ENCODE peak calls at places on chromosomes 12 and 14, in seven cellular contexts. One of them, this sample, is unnamed.

GRCh38 chr14:87805315-87805723 is 187.7 kb downstream of the GALC start:
- DNase-seq in GM12891: peak
- DNase-seq in GDM1: peak
- DNase-seq in smooth muscle cell of the brain vasculature: no peak
- DNase-seq in ELR: peak
- DNase-seq in left ventricle myocardium inferior: peak
- DNase-seq in NCI-H1092 treated with DMSO at 0.1 percent for 48 hours: peak
- DNase-seq in this sample: peak

GRCh38 chr12:1091350-1091749 is 100.3 kb downstream of the ERC1 start:
- DNase-seq in GM12891: no peak
- DNase-seq in GDM1: no peak
- DNase-seq in smooth muscle cell of the brain vasculature: no peak
- DNase-seq in ELR: no peak
- DNase-seq in left ventricle myocardium inferior: no peak
- DNase-seq in NCI-H1092 treated with DMSO at 0.1 percent for 48 hours: no peak
- DNase-seq in this sample: no peak

GRCh38 chr12:43896496-43896895 is 60.6 kb downstream of the TMEM117 start:
- DNase-seq in GM12891: no peak
- DNase-seq in GDM1: no peak
- DNase-seq in smooth muscle cell of the brain vasculature: no peak
- DNase-seq in ELR: no peak
- DNase-seq in left ventricle myocardium inferior: no peak
- DNase-seq in NCI-H1092 treated with DMSO at 0.1 percent for 48 hours: no peak
- DNase-seq in this sample: no peak

GRCh38 chr12:106625976-106626375 is 43.2 kb downstream of the RFX4 start:
- DNase-seq in GM12891: no peak
- DNase-seq in GDM1: no peak
- DNase-seq in smooth muscle cell of the brain vasculature: no peak
- DNase-seq in ELR: no peak
- DNase-seq in left ventricle myocardium inferior: no peak
- DNase-seq in NCI-H1092 treated with DMSO at 0.1 percent for 48 hours: no peak
- DNase-seq in this sample: no peak

GRCh38 chr14:65926935-65927700 is 514.6 kb downstream of the FUT8 start:
- DNase-seq in GM12891: no peak
- DNase-seq in GDM1: no peak
- DNase-seq in smooth muscle cell of the brain vasculature: no peak
- DNase-seq in ELR: no peak
- DNase-seq in left ventricle myocardium inferior: no peak
- DNase-seq in NCI-H1092 treated with DMSO at 0.1 percent for 48 hours: no peak
- DNase-seq in this sample: no peak

GRCh38 chr12:62720661-62721330 is 214.2 kb downstream of the PPM1H start:
- DNase-seq in GM12891: no peak
- DNase-seq in GDM1: no peak
- DNase-seq in smooth muscle cell of the brain vasculature: no peak
- DNase-seq in ELR: no peak
- DNase-seq in left ventricle myocardium inferior: no peak
- DNase-seq in NCI-H1092 treated with DMSO at 0.1 percent for 48 hours: peak
- DNase-seq in this sample: peak

GRCh38 chr14:103692159-103692558 is 23.1 kb downstream of the XRCC3 start:
- DNase-seq in GM12891: no peak
- DNase-seq in GDM1: no peak
- DNase-seq in smooth muscle cell of the brain vasculature: no peak
- DNase-seq in ELR: no peak
- DNase-seq in left ventricle myocardium inferior: no peak
- DNase-seq in NCI-H1092 treated with DMSO at 0.1 percent for 48 hours: no peak
- DNase-seq in this sample: no peak

GRCh38 chr12:68011882-68012207 is 22.6 kb downstream of the IFNG-AS1 start:
- DNase-seq in GM12891: no peak
- DNase-seq in GDM1: no peak
- DNase-seq in smooth muscle cell of the brain vasculature: no peak
- DNase-seq in ELR: no peak
- DNase-seq in left ventricle myocardium inferior: no peak
- DNase-seq in NCI-H1092 treated with DMSO at 0.1 percent for 48 hours: no peak
- DNase-seq in this sample: no peak

GRCh38 chr14:36493761-36494160 is 26.3 kb downstream of the NKX2-1 start:
- DNase-seq in GM12891: no peak
- DNase-seq in GDM1: no peak
- DNase-seq in smooth muscle cell of the brain vasculature: no peak
- DNase-seq in ELR: no peak
- DNase-seq in left ventricle myocardium inferior: no peak
- DNase-seq in NCI-H1092 treated with DMSO at 0.1 percent for 48 hours: peak
- DNase-seq in this sample: no peak

GRCh38 chr14:65958664-65959562 is 527.3 kb upstream of the CCDC196 start:
- DNase-seq in GM12891: peak
- DNase-seq in GDM1: no peak
- DNase-seq in smooth muscle cell of the brain vasculature: no peak
- DNase-seq in ELR: peak
- DNase-seq in left ventricle myocardium inferior: no peak
- DNase-seq in NCI-H1092 treated with DMSO at 0.1 percent for 48 hours: peak
- DNase-seq in this sample: peak

GRCh38 chr14:51398898-51399297 is 158.9 kb downstream of the TMX1 start:
- DNase-seq in GM12891: no peak
- DNase-seq in GDM1: no peak
- DNase-seq in smooth muscle cell of the brain vasculature: no peak
- DNase-seq in ELR: peak
- DNase-seq in left ventricle myocardium inferior: no peak
- DNase-seq in NCI-H1092 treated with DMSO at 0.1 percent for 48 hours: no peak
- DNase-seq in this sample: peak

GRCh38 chr14:64294672-64295413 is 672 bp upstream of the ESR2 start:
- DNase-seq in GM12891: peak
- DNase-seq in GDM1: peak
- DNase-seq in smooth muscle cell of the brain vasculature: no peak
- DNase-seq in ELR: peak
- DNase-seq in left ventricle myocardium inferior: peak
- DNase-seq in NCI-H1092 treated with DMSO at 0.1 percent for 48 hours: peak
- DNase-seq in this sample: peak

GRCh38 chr12:68612245-68612644 is 1.5 kb downstream of the RAP1B start:
- DNase-seq in GM12891: no peak
- DNase-seq in GDM1: no peak
- DNase-seq in smooth muscle cell of the brain vasculature: no peak
- DNase-seq in ELR: peak
- DNase-seq in left ventricle myocardium inferior: no peak
- DNase-seq in NCI-H1092 treated with DMSO at 0.1 percent for 48 hours: no peak
- DNase-seq in this sample: peak

GRCh38 chr14:35482994-35483515 is 50.9 kb upstream of the INSM2 start:
- DNase-seq in GM12891: no peak
- DNase-seq in GDM1: no peak
- DNase-seq in smooth muscle cell of the brain vasculature: no peak
- DNase-seq in ELR: no peak
- DNase-seq in left ventricle myocardium inferior: no peak
- DNase-seq in NCI-H1092 treated with DMSO at 0.1 percent for 48 hours: no peak
- DNase-seq in this sample: no peak

GRCh38 chr12:25715147-25715546 is 162.1 kb upstream of the LMNTD1 start:
- DNase-seq in GM12891: no peak
- DNase-seq in GDM1: no peak
- DNase-seq in smooth muscle cell of the brain vasculature: no peak
- DNase-seq in ELR: no peak
- DNase-seq in left ventricle myocardium inferior: no peak
- DNase-seq in NCI-H1092 treated with DMSO at 0.1 percent for 48 hours: no peak
- DNase-seq in this sample: peak

GRCh38 chr12:31832740-31833540 is 104.1 kb upstream of the AMN1 start:
- DNase-seq in GM12891: no peak
- DNase-seq in GDM1: peak
- DNase-seq in smooth muscle cell of the brain vasculature: no peak
- DNase-seq in ELR: no peak
- DNase-seq in left ventricle myocardium inferior: no peak
- DNase-seq in NCI-H1092 treated with DMSO at 0.1 percent for 48 hours: no peak
- DNase-seq in this sample: no peak

GRCh38 chr14:95533391-95533821 is 1.4 kb upstream of the GLRX5 start:
- DNase-seq in GM12891: no peak
- DNase-seq in GDM1: no peak
- DNase-seq in smooth muscle cell of the brain vasculature: no peak
- DNase-seq in ELR: peak
- DNase-seq in left ventricle myocardium inferior: no peak
- DNase-seq in NCI-H1092 treated with DMSO at 0.1 percent for 48 hours: peak
- DNase-seq in this sample: peak

GRCh38 chr14:95490127-95490526 is 26.3 kb downstream of the SYNE3 start:
- DNase-seq in GM12891: no peak
- DNase-seq in GDM1: no peak
- DNase-seq in smooth muscle cell of the brain vasculature: no peak
- DNase-seq in ELR: no peak
- DNase-seq in left ventricle myocardium inferior: no peak
- DNase-seq in NCI-H1092 treated with DMSO at 0.1 percent for 48 hours: no peak
- DNase-seq in this sample: no peak

GRCh38 chr12:113757223-113758002 is 208.7 kb downstream of the RBM19 start:
- DNase-seq in GM12891: no peak
- DNase-seq in GDM1: no peak
- DNase-seq in smooth muscle cell of the brain vasculature: no peak
- DNase-seq in ELR: no peak
- DNase-seq in left ventricle myocardium inferior: no peak
- DNase-seq in NCI-H1092 treated with DMSO at 0.1 percent for 48 hours: peak
- DNase-seq in this sample: no peak

GRCh38 chr12:6827437-6827894 is 741 bp upstream of the P3H3 start:
- DNase-seq in GM12891: no peak
- DNase-seq in GDM1: peak
- DNase-seq in smooth muscle cell of the brain vasculature: no peak
- DNase-seq in ELR: peak
- DNase-seq in left ventricle myocardium inferior: peak
- DNase-seq in NCI-H1092 treated with DMSO at 0.1 percent for 48 hours: peak
- DNase-seq in this sample: peak

GRCh38 chr14:105069887-105070759 is 4.9 kb upstream of the GPR132 start:
- DNase-seq in GM12891: peak
- DNase-seq in GDM1: no peak
- DNase-seq in smooth muscle cell of the brain vasculature: no peak
- DNase-seq in ELR: peak
- DNase-seq in left ventricle myocardium inferior: peak
- DNase-seq in NCI-H1092 treated with DMSO at 0.1 percent for 48 hours: no peak
- DNase-seq in this sample: peak

GRCh38 chr14:35403085-35403396 is 1.5 kb downstream of the NFKBIA start:
- DNase-seq in GM12891: no peak
- DNase-seq in GDM1: no peak
- DNase-seq in smooth muscle cell of the brain vasculature: no peak
- DNase-seq in ELR: peak
- DNase-seq in left ventricle myocardium inferior: peak
- DNase-seq in NCI-H1092 treated with DMSO at 0.1 percent for 48 hours: no peak
- DNase-seq in this sample: peak

GRCh38 chr14:72856530-72857264 is 37.2 kb downstream of the DPF3 start:
- DNase-seq in GM12891: no peak
- DNase-seq in GDM1: no peak
- DNase-seq in smooth muscle cell of the brain vasculature: no peak
- DNase-seq in ELR: no peak
- DNase-seq in left ventricle myocardium inferior: no peak
- DNase-seq in NCI-H1092 treated with DMSO at 0.1 percent for 48 hours: no peak
- DNase-seq in this sample: no peak